ENCODE peak calls at places on chromosomes 13 and 19, in eight cellular contexts. T is nephron progenitor cell, L is fibroblast of lung, S is neural crest cell, C is MCF 10A, K is transverse colon, P is osteocyte, X is tibial nerve. G is an unnamed sample.
A peak's percentile ranks its signal among the peaks of the same experiment; 100 is the strongest.

GRCh38 chr13:50448535-50448981 is 394.9 kb downstream of the DLEU7 start:
- DNase-seq in T (no peak), L (no peak), S (no peak), C (no peak), K (no peak), P (no peak), X (no peak), G (no peak)

GRCh38 chr13:26179344-26179743 is 42.8 kb downstream of the RNF6 start:
- DNase-seq in T (no peak), L (no peak), S (no peak), C (no peak), K (no peak), P (no peak), X (no peak), G (no peak)

GRCh38 chr19:35592226-35592625 is 6.3 kb downstream of the PMIS2 start:
- DNase-seq in T (peak; percentile 18), L (peak; percentile 16), S (no peak), C (peak; percentile 61), K (no peak), P (no peak), X (no peak), G (no peak)

GRCh38 chr13:111383591-111384440 is 63.4 kb downstream of the TEX29 start:
- DNase-seq in T (no peak), L (no peak), S (no peak), C (no peak), K (no peak), P (peak; percentile 62), X (no peak), G (no peak)

GRCh38 chr13:41614671-41615519 is 157.5 kb downstream of the RGCC start:
- DNase-seq in T (no peak), L (peak; percentile 52), S (no peak), C (no peak), K (no peak), P (no peak), X (no peak), G (no peak)

GRCh38 chr19:40225440-40226305 is 816 bp downstream of the CCNP start:
- DNase-seq in T (no peak), L (no peak), S (no peak), C (no peak), K (no peak), P (no peak), X (no peak), G (no peak)

GRCh38 chr13:82717249-82717648 is 1165.0 kb downstream of the SLITRK1 start:
- DNase-seq in T (no peak), L (peak; percentile 89), S (no peak), C (peak; percentile 61), K (no peak), P (no peak), X (no peak), G (no peak)

GRCh38 chr19:12293771-12294307 is 844 bp downstream of the ZNF44 start:
- DNase-seq in T (peak; percentile 64), L (peak; percentile 59), S (peak; percentile 29), C (peak; percentile 74), K (peak; percentile 92), P (peak; percentile 84), X (peak; percentile 44), G (no peak)

GRCh38 chr13:40388617-40389016 is 277.8 kb downstream of the FOXO1 start:
- DNase-seq in T (no peak), L (peak; percentile 58), S (no peak), C (no peak), K (peak; percentile 64), P (no peak), X (no peak), G (no peak)

GRCh38 chr13:30561506-30561905 is 56.2 kb upstream of the USPL1 start:
- DNase-seq in T (no peak), L (peak; percentile 51), S (no peak), C (no peak), K (no peak), P (no peak), X (no peak), G (no peak)

GRCh38 chr13:109778102-109778542 is 8.3 kb downstream of the IRS2 start:
- DNase-seq in T (no peak), L (peak; percentile 73), S (no peak), C (peak; percentile 81), K (peak; percentile 33), P (no peak), X (no peak), G (no peak)

GRCh38 chr19:2034729-2035589 is 16.1 kb downstream of the MKNK2 start:
- DNase-seq in T (peak; percentile 53), L (no peak), S (peak; percentile 41), C (peak; percentile 62), K (peak; percentile 87), P (no peak), X (no peak), G (no peak)

GRCh38 chr19:14003279-14004051 is 2.7 kb downstream of the RFX1 start:
- DNase-seq in T (no peak), L (no peak), S (no peak), C (no peak), K (no peak), P (no peak), X (no peak), G (no peak)

DNA sequence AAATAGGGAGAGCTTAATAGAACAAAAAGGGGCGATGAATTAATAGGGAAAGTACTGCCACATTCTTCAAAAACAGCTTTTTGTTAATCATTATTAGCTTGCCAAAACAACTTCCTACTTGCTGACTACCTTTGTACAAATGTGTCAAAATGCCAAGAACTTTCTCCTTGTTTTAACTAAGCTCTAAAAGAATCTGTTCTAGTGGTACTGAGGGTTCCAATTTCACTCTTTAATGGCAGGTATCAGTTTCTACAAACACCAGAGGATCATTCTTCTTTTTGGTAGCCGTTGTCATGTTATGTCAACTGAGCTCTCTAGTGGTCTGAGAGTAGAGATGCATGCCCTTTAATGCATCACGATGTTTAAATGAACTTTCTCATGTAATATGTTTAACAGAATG is 29.4 kb upstream of the FBXL3 start:
- DNase-seq in T (no peak), L (no peak), S (no peak), C (no peak), K (no peak), P (no peak), X (no peak), G (no peak)
- TF ChIP-seq CTCF in T (peak; percentile 16), L (no peak), S (no peak), C (no peak), K (no peak), P (no peak), X (no peak), G (peak; percentile 23)

GRCh38 chr13:33931397-33931987 is 113.5 kb downstream of the RFC3 start:
- DNase-seq in T (peak; percentile 11), L (peak; percentile 56), S (peak; percentile 13), C (peak; percentile 71), K (no peak), P (no peak), X (peak; percentile 34), G (no peak)
- TF ChIP-seq CTCF in T (peak; percentile 59), L (peak; percentile 55), S (peak; percentile 74), C (peak; percentile 56), K (peak; percentile 38), P (peak; percentile 66), X (peak; percentile 16), G (peak; percentile 88)

GRCh38 chr13:113947321-113948033 is 26.4 kb downstream of the C13orf46 start:
- DNase-seq in T (no peak), L (no peak), S (no peak), C (peak; percentile 62), K (peak; percentile 65), P (no peak), X (peak; percentile 72), G (peak; percentile 70)
- TF ChIP-seq CTCF in T (no peak), L (peak; percentile 66), S (peak; percentile 32), C (peak; percentile 88), K (peak; percentile 58), P (peak; percentile 25), X (peak; percentile 55), G (peak; percentile 66)

GRCh38 chr19:44576843-44577565 is 36.4 kb upstream of the IGSF23 start:
- DNase-seq in T (no peak), L (peak; percentile 28), S (no peak), C (peak; percentile 78), K (peak; percentile 57), P (peak; percentile 40), X (no peak), G (no peak)
- TF ChIP-seq CTCF in T (peak; percentile 20), L (peak; percentile 37), S (peak; percentile 67), C (peak; percentile 61), K (peak; percentile 43), P (peak; percentile 57), X (peak; percentile 24), G (peak; percentile 76)

GRCh38 chr19:45498411-45499195 is at the start of gene PPM1N:
- DNase-seq in T (peak; percentile 63), L (no peak), S (peak; percentile 30), C (no peak), K (no peak), P (no peak), X (no peak), G (no peak)
- TF ChIP-seq CTCF in T (no peak), L (no peak), S (no peak), C (no peak), K (no peak), P (peak; percentile 6), X (no peak), G (peak; percentile 34)

DNA sequence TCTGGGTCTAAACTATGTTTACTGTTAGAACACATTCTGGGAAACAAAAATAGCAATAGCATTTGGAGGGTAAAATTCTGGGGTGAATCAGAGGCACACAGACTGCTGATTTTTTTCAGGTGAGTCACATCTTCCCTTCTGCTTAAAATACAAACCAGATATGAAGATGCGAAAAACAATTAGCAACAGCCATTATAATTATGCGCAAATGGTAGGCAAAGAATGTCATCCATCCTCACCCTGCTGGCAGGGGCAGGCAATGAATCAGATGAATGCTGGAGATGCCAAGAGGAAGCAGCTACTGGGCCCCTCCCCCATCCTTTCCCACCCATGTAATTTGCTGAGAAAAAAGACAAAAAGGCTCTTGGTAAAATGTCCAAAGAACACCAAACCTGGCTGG is 282.9 kb downstream of the KLF5 start:
- DNase-seq in T (peak; percentile 3), L (peak; percentile 85), S (no peak), C (peak; percentile 51), K (no peak), P (no peak), X (no peak), G (no peak)
- TF ChIP-seq CTCF in T (no peak), L (no peak), S (no peak), C (peak; percentile 6), K (no peak), P (no peak), X (no peak), G (peak; percentile 9)

G was measured in chondrocyte.